ENCODE peak calls at places on chromosomes 6 and 20, in ten cellular contexts. Q, C, F, I, D, W, L, A, O and U are unnamed samples.

GRCh38 chr6:125511809-125512341 is 210.1 kb upstream of the HDDC2 start:
- DNase-seq in Q (peak), C (no peak), F (no peak), I (peak), D (no peak), W (no peak), L (peak), A (no peak), O (no peak), U (no peak)

GRCh38 chr6:122696079-122696478 is 83.4 kb upstream of the FABP7 start:
- DNase-seq in Q (peak), C (no peak), F (peak), I (peak), D (no peak), W (no peak), L (no peak), A (no peak), O (no peak), U (no peak)

GRCh38 chr6:17429381-17430061 is 36.1 kb downstream of the CAP2 start:
- DNase-seq in Q (no peak), C (no peak), F (peak), I (no peak), D (no peak), W (no peak), L (no peak), A (no peak), O (no peak), U (no peak)

GRCh38 chr6:3230275-3231212 is 3.1 kb upstream of the TUBB2B start:
- DNase-seq in Q (peak), C (no peak), F (no peak), I (peak), D (no peak), W (peak), L (no peak), A (no peak), O (no peak), U (no peak)

GRCh38 chr6:144144996-144145395 is 5.3 kb upstream of the STX11 start:
- DNase-seq in Q (no peak), C (no peak), F (no peak), I (no peak), D (no peak), W (no peak), L (no peak), A (no peak), O (no peak), U (no peak)

GRCh38 chr20:22827916-22828315 is 207.2 kb upstream of the SSTR4 start:
- DNase-seq in Q (no peak), C (no peak), F (no peak), I (no peak), D (no peak), W (no peak), L (no peak), A (no peak), O (no peak), U (no peak)

GRCh38 chr20:49385471-49385870 is 97.0 kb downstream of the KCNB1 start:
- DNase-seq in Q (peak), C (no peak), F (no peak), I (peak), D (no peak), W (no peak), L (peak), A (peak), O (no peak), U (no peak)

GRCh38 chr6:160950507-160950906 is 41.1 kb upstream of the MAP3K4 start:
- DNase-seq in Q (peak), C (no peak), F (no peak), I (no peak), D (no peak), W (no peak), L (no peak), A (no peak), O (no peak), U (no peak)

GRCh38 chr20:64077094-64077493 is 2.2 kb downstream of the RGS19 start:
- DNase-seq in Q (no peak), C (peak), F (no peak), I (no peak), D (no peak), W (no peak), L (no peak), A (peak), O (no peak), U (peak)

GRCh38 chr20:62832212-62832922 is 15.5 kb downstream of the COL9A3 start:
- DNase-seq in Q (no peak), C (no peak), F (no peak), I (peak), D (peak), W (peak), L (no peak), A (peak), O (peak), U (peak)

GRCh38 chr20:24742436-24742835 is 206.6 kb upstream of the CST7 start:
- DNase-seq in Q (no peak), C (no peak), F (no peak), I (no peak), D (no peak), W (no peak), L (no peak), A (no peak), O (no peak), U (no peak)

GRCh38 chr20:50713677-50714101 is 17.7 kb upstream of the PARD6B start:
- DNase-seq in Q (peak), C (no peak), F (no peak), I (peak), D (no peak), W (peak), L (no peak), A (peak), O (no peak), U (no peak)

GRCh38 chr6:123616016-123616415 is 20.7 kb downstream of the TRDN start:
- DNase-seq in Q (no peak), C (no peak), F (no peak), I (no peak), D (peak), W (no peak), L (no peak), A (no peak), O (no peak), U (no peak)

GRCh38 chr6:158409451-158409850 is 97.2 kb downstream of the TULP4 start:
- DNase-seq in Q (peak), C (peak), F (no peak), I (peak), D (no peak), W (no peak), L (no peak), A (peak), O (no peak), U (no peak)

GRCh38 chr6:54719633-54720032 is 126.9 kb upstream of the FAM83B start:
- DNase-seq in Q (no peak), C (no peak), F (no peak), I (peak), D (no peak), W (no peak), L (no peak), A (no peak), O (no peak), U (no peak)

GRCh38 chr6:111888928-111889696 is 15.9 kb upstream of the FYN start:
- DNase-seq in Q (peak), C (peak), F (no peak), I (peak), D (peak), W (peak), L (no peak), A (no peak), O (no peak), U (no peak)

GRCh38 chr20:51275181-51275580 is 252.3 kb upstream of the KCNG1 start:
- DNase-seq in Q (peak), C (no peak), F (no peak), I (no peak), D (no peak), W (no peak), L (no peak), A (no peak), O (no peak), U (no peak)

GRCh38 chr6:12119085-12119588 is 107.0 kb downstream of the HIVEP1 start:
- DNase-seq in Q (peak), C (no peak), F (no peak), I (no peak), D (no peak), W (no peak), L (no peak), A (no peak), O (no peak), U (no peak)

GRCh38 chr20:25005220-25005619 is 12.7 kb upstream of the APMAP start:
- DNase-seq in Q (peak), C (no peak), F (no peak), I (no peak), D (peak), W (no peak), L (no peak), A (no peak), O (no peak), U (no peak)

GRCh38 chr6:514396-514973 is 122.9 kb downstream of the IRF4 start:
- DNase-seq in Q (no peak), C (no peak), F (no peak), I (no peak), D (no peak), W (peak), L (no peak), A (no peak), O (no peak), U (no peak)

GRCh38 chr6:113994934-113995342 is 24.0 kb upstream of the HDAC2 start:
- DNase-seq in Q (peak), C (no peak), F (peak), I (peak), D (no peak), W (peak), L (peak), A (peak), O (no peak), U (no peak)
- TF ChIP-seq CTCF in Q (peak), C (peak), F (peak), I (peak), D (peak), W (peak), L (peak), A (peak), O (no peak), U (no peak)

GRCh38 chr20:17694767-17695166 is 5.0 kb upstream of the BANF2 start:
- DNase-seq in Q (no peak), C (no peak), F (no peak), I (no peak), D (no peak), W (no peak), L (no peak), A (no peak), O (no peak), U (no peak)
- TF ChIP-seq CTCF in Q (no peak), C (no peak), F (no peak), I (no peak), D (no peak), W (no peak), L (no peak), A (no peak), O (no peak), U (no peak)

DNA sequence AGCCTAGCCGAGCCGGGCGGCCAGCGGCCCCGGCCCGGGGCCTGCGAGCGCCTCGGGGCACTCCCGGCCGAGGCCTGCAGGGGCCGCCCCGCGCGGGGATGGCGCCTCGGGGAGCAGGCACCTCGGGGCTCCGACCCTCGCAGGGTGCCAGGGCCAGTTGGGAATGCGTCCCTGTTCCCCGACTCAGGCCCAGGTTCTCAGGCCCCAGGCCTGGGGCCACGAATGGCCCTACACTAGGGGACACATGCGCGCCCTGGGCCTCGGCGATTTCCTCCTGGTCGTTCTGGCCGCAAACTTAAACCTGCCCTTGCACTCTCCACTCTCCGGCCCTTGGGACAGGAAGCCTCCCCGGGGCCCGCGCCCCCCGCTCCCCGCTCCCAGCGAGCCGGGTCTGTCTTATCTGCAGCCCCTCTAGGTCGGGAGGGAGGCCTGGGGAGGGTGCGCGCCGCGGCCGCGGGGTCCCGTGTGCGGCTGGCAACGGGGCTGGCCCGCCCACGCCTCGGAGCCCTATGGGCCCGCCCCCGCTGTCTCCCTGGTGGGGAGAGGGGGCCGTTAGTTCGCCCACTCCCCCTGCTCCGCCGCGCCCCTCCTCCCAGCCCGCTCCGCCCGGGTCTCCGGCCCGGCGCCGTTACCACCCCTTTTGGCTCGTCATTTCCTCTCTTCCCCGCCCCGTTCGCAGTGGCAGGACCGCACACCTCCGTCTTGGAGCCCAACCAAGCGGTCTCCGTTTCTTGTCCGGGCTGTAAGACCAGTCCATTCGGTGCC is 611 bp downstream of the NFYA start:
- DNase-seq in Q (no peak), C (peak), F (no peak), I (peak), D (peak), W (peak), L (peak), A (peak), O (peak), U (peak)
- TF ChIP-seq CTCF in Q (peak), C (peak), F (peak), I (no peak), D (peak), W (peak), L (peak), A (peak), O (no peak), U (no peak)

DNA sequence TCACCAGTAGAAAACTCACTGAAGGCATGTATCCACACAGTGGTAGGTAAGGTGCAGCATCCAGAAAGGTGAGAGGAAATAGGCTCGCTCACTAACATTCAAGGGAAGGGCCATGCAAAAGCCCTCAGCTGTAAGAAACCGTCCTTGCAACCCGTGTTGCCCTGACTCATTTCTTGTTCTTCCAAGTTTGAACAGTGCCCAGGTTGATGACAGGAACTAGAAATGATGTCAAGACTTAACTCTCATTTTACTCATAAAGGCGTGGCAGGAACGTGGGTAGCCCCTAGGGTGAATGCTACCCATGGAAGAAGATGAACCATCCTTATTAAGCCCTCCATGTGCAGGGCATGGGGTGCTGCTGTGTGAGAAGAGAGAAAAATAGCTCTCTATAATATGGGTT is 187.6 kb downstream of the CD83 start:
- DNase-seq in Q (no peak), C (no peak), F (no peak), I (no peak), D (no peak), W (no peak), L (no peak), A (no peak), O (no peak), U (no peak)
- TF ChIP-seq CTCF in Q (no peak), C (no peak), F (no peak), I (no peak), D (no peak), W (no peak), L (no peak), A (no peak), O (no peak), U (no peak)

DNA sequence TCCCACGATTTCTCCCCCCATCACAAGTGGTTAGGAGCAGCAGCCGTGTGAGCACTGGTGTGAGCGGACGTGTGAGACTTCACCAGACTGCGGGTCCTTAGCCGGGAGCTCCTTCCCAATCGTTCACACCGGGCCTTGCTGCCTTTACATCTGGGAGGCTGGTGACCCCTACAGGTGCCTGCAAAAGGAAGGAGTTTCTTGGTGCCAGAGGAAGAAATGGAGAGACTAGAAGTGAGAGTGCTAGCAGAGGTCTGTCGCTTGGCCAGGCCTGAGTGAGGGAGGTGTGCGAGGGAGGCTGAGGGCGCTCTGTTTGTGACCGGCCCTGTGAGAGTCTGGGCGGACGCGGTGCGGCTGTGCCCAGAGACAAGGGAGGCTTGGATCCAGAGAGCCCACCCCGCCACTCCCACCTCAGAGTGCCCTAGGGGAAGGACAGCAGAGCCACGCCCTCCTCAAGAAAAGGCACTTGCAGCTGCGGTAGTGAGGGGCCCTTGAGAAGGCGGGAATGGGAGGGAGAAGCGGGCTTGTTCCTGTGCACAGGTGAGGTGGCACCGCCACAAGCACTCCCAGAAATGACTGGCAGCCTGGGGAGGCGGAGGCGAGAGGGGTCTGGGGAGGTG is 10.0 kb upstream of the ARMC2 start:
- DNase-seq in Q (peak), C (no peak), F (no peak), I (peak), D (no peak), W (peak), L (no peak), A (no peak), O (no peak), U (no peak)
- TF ChIP-seq CTCF in Q (peak), C (no peak), F (peak), I (no peak), D (no peak), W (no peak), L (peak), A (no peak), O (no peak), U (no peak)

GRCh38 chr6:116579143-116579542 is 7.8 kb downstream of the RWDD1 start:
- DNase-seq in Q (no peak), C (no peak), F (no peak), I (no peak), D (no peak), W (no peak), L (no peak), A (no peak), O (no peak), U (no peak)

GRCh38 chr6:116577486-116577885 is 6.2 kb downstream of the RWDD1 start:
- DNase-seq in Q (no peak), C (no peak), F (no peak), I (no peak), D (no peak), W (no peak), L (no peak), A (no peak), O (no peak), U (no peak)

GRCh38 chr6:116575227-116575626 is 3.9 kb downstream of the RWDD1 start:
- DNase-seq in Q (no peak), C (no peak), F (no peak), I (peak), D (no peak), W (no peak), L (no peak), A (no peak), O (no peak), U (no peak)

GRCh38 chr6:116580198-116580597 is 8.9 kb downstream of the RWDD1 start:
- DNase-seq in Q (peak), C (no peak), F (no peak), I (no peak), D (no peak), W (no peak), L (no peak), A (no peak), O (no peak), U (no peak)
- TF ChIP-seq CTCF in Q (no peak), C (no peak), F (no peak), I (no peak), D (no peak), W (no peak), L (no peak), A (no peak), O (no peak), U (no peak)